ENCODE peak calls at places on chromosomes 5 and 9, in ten cellular contexts. One of them, this sample, is unnamed.

GRCh38 chr9:81150016-81150625 is 539.2 kb downstream of the TLE1 start:
- DNase-seq in AG08396: no peak
- DNase-seq in iPS-NIHi11: no peak
- DNase-seq in endothelial cell: no peak
- DNase-seq in A172: no peak
- DNase-seq in stimulated activated CD4-positive, alpha-beta T cell treated with anti-CD3 and anti-CD28 coated beads, Interleukin-1b, Interleukin-23, amount 100 ng/mL, for 24 hours: no peak
- DNase-seq in cardiac fibroblast: no peak
- DNase-seq in fibroblast of pulmonary artery: peak
- DNase-seq in HTR-8/SVneo: no peak
- DNase-seq in activated naive CD4-positive, alpha-beta T cell: no peak
- DNase-seq in this sample: no peak

GRCh38 chr5:139711852-139712171 is 63.7 kb downstream of the CXXC5 start:
- DNase-seq in AG08396: no peak
- DNase-seq in iPS-NIHi11: no peak
- DNase-seq in endothelial cell: peak
- DNase-seq in A172: no peak
- DNase-seq in stimulated activated CD4-positive, alpha-beta T cell treated with anti-CD3 and anti-CD28 coated beads, Interleukin-1b, Interleukin-23, amount 100 ng/mL, for 24 hours: no peak
- DNase-seq in cardiac fibroblast: no peak
- DNase-seq in fibroblast of pulmonary artery: no peak
- DNase-seq in HTR-8/SVneo: no peak
- DNase-seq in activated naive CD4-positive, alpha-beta T cell: no peak
- DNase-seq in this sample: no peak

GRCh38 chr5:124623265-124623664 is 123.2 kb downstream of the ZNF608 start:
- DNase-seq in AG08396: no peak
- DNase-seq in iPS-NIHi11: no peak
- DNase-seq in endothelial cell: no peak
- DNase-seq in A172: no peak
- DNase-seq in stimulated activated CD4-positive, alpha-beta T cell treated with anti-CD3 and anti-CD28 coated beads, Interleukin-1b, Interleukin-23, amount 100 ng/mL, for 24 hours: no peak
- DNase-seq in cardiac fibroblast: no peak
- DNase-seq in fibroblast of pulmonary artery: no peak
- DNase-seq in HTR-8/SVneo: no peak
- DNase-seq in activated naive CD4-positive, alpha-beta T cell: no peak
- DNase-seq in this sample: no peak

GRCh38 chr9:19511694-19512093 is 102.9 kb downstream of the ACER2 start:
- DNase-seq in AG08396: no peak
- DNase-seq in iPS-NIHi11: no peak
- DNase-seq in endothelial cell: no peak
- DNase-seq in A172: no peak
- DNase-seq in stimulated activated CD4-positive, alpha-beta T cell treated with anti-CD3 and anti-CD28 coated beads, Interleukin-1b, Interleukin-23, amount 100 ng/mL, for 24 hours: no peak
- DNase-seq in cardiac fibroblast: no peak
- DNase-seq in fibroblast of pulmonary artery: no peak
- DNase-seq in HTR-8/SVneo: no peak
- DNase-seq in activated naive CD4-positive, alpha-beta T cell: no peak
- DNase-seq in this sample: no peak

GRCh38 chr9:99234618-99235017 is 12.5 kb downstream of the SEC61B start:
- DNase-seq in AG08396: no peak
- DNase-seq in iPS-NIHi11: no peak
- DNase-seq in endothelial cell: no peak
- DNase-seq in A172: no peak
- DNase-seq in stimulated activated CD4-positive, alpha-beta T cell treated with anti-CD3 and anti-CD28 coated beads, Interleukin-1b, Interleukin-23, amount 100 ng/mL, for 24 hours: no peak
- DNase-seq in cardiac fibroblast: no peak
- DNase-seq in fibroblast of pulmonary artery: no peak
- DNase-seq in HTR-8/SVneo: no peak
- DNase-seq in activated naive CD4-positive, alpha-beta T cell: no peak
- DNase-seq in this sample: no peak

GRCh38 chr5:168822745-168823281 is 243.6 kb upstream of the PANK3 start:
- DNase-seq in AG08396: no peak
- DNase-seq in iPS-NIHi11: no peak
- DNase-seq in endothelial cell: no peak
- DNase-seq in A172: peak
- DNase-seq in stimulated activated CD4-positive, alpha-beta T cell treated with anti-CD3 and anti-CD28 coated beads, Interleukin-1b, Interleukin-23, amount 100 ng/mL, for 24 hours: no peak
- DNase-seq in cardiac fibroblast: peak
- DNase-seq in fibroblast of pulmonary artery: peak
- DNase-seq in HTR-8/SVneo: no peak
- DNase-seq in activated naive CD4-positive, alpha-beta T cell: no peak
- DNase-seq in this sample: peak

GRCh38 chr9:73179594-73179993 is 27.9 kb downstream of the ANXA1 start:
- DNase-seq in AG08396: no peak
- DNase-seq in iPS-NIHi11: peak
- DNase-seq in endothelial cell: no peak
- DNase-seq in A172: peak
- DNase-seq in stimulated activated CD4-positive, alpha-beta T cell treated with anti-CD3 and anti-CD28 coated beads, Interleukin-1b, Interleukin-23, amount 100 ng/mL, for 24 hours: no peak
- DNase-seq in cardiac fibroblast: no peak
- DNase-seq in fibroblast of pulmonary artery: no peak
- DNase-seq in HTR-8/SVneo: no peak
- DNase-seq in activated naive CD4-positive, alpha-beta T cell: no peak
- DNase-seq in this sample: no peak

GRCh38 chr5:76870046-76870445 is 20.2 kb downstream of the S100Z start:
- DNase-seq in AG08396: no peak
- DNase-seq in iPS-NIHi11: no peak
- DNase-seq in endothelial cell: no peak
- DNase-seq in A172: no peak
- DNase-seq in stimulated activated CD4-positive, alpha-beta T cell treated with anti-CD3 and anti-CD28 coated beads, Interleukin-1b, Interleukin-23, amount 100 ng/mL, for 24 hours: no peak
- DNase-seq in cardiac fibroblast: no peak
- DNase-seq in fibroblast of pulmonary artery: no peak
- DNase-seq in HTR-8/SVneo: no peak
- DNase-seq in activated naive CD4-positive, alpha-beta T cell: no peak
- DNase-seq in this sample: peak

GRCh38 chr9:113520109-113520642 is 56.6 kb downstream of the RGS3 start:
- DNase-seq in AG08396: no peak
- DNase-seq in iPS-NIHi11: no peak
- DNase-seq in endothelial cell: no peak
- DNase-seq in A172: peak
- DNase-seq in stimulated activated CD4-positive, alpha-beta T cell treated with anti-CD3 and anti-CD28 coated beads, Interleukin-1b, Interleukin-23, amount 100 ng/mL, for 24 hours: no peak
- DNase-seq in cardiac fibroblast: no peak
- DNase-seq in fibroblast of pulmonary artery: peak
- DNase-seq in HTR-8/SVneo: no peak
- DNase-seq in activated naive CD4-positive, alpha-beta T cell: no peak
- DNase-seq in this sample: no peak

GRCh38 chr5:7261049-7261448 is 134.9 kb upstream of the ADCY2 start:
- DNase-seq in AG08396: peak
- DNase-seq in iPS-NIHi11: peak
- DNase-seq in endothelial cell: peak
- DNase-seq in A172: peak
- DNase-seq in stimulated activated CD4-positive, alpha-beta T cell treated with anti-CD3 and anti-CD28 coated beads, Interleukin-1b, Interleukin-23, amount 100 ng/mL, for 24 hours: no peak
- DNase-seq in cardiac fibroblast: peak
- DNase-seq in fibroblast of pulmonary artery: peak
- DNase-seq in HTR-8/SVneo: peak
- DNase-seq in activated naive CD4-positive, alpha-beta T cell: no peak
- DNase-seq in this sample: peak

GRCh38 chr5:33277061-33277460 is 163.7 kb upstream of the TARS1 start:
- DNase-seq in AG08396: no peak
- DNase-seq in iPS-NIHi11: no peak
- DNase-seq in endothelial cell: no peak
- DNase-seq in A172: no peak
- DNase-seq in stimulated activated CD4-positive, alpha-beta T cell treated with anti-CD3 and anti-CD28 coated beads, Interleukin-1b, Interleukin-23, amount 100 ng/mL, for 24 hours: no peak
- DNase-seq in cardiac fibroblast: no peak
- DNase-seq in fibroblast of pulmonary artery: no peak
- DNase-seq in HTR-8/SVneo: no peak
- DNase-seq in activated naive CD4-positive, alpha-beta T cell: no peak
- DNase-seq in this sample: no peak

GRCh38 chr9:81826541-81826906 is 101.7 kb upstream of the SPATA31D4 start:
- DNase-seq in AG08396: peak
- DNase-seq in iPS-NIHi11: no peak
- DNase-seq in endothelial cell: no peak
- DNase-seq in A172: no peak
- DNase-seq in stimulated activated CD4-positive, alpha-beta T cell treated with anti-CD3 and anti-CD28 coated beads, Interleukin-1b, Interleukin-23, amount 100 ng/mL, for 24 hours: no peak
- DNase-seq in cardiac fibroblast: peak
- DNase-seq in fibroblast of pulmonary artery: peak
- DNase-seq in HTR-8/SVneo: no peak
- DNase-seq in activated naive CD4-positive, alpha-beta T cell: no peak
- DNase-seq in this sample: no peak

GRCh38 chr5:58816181-58816731 is 233.4 kb downstream of the RAB3C start:
- DNase-seq in AG08396: no peak
- DNase-seq in iPS-NIHi11: no peak
- DNase-seq in endothelial cell: no peak
- DNase-seq in A172: no peak
- DNase-seq in stimulated activated CD4-positive, alpha-beta T cell treated with anti-CD3 and anti-CD28 coated beads, Interleukin-1b, Interleukin-23, amount 100 ng/mL, for 24 hours: no peak
- DNase-seq in cardiac fibroblast: no peak
- DNase-seq in fibroblast of pulmonary artery: no peak
- DNase-seq in HTR-8/SVneo: no peak
- DNase-seq in activated naive CD4-positive, alpha-beta T cell: no peak
- DNase-seq in this sample: no peak

GRCh38 chr5:72130342-72130741 is 23.1 kb downstream of the MAP1B start:
- DNase-seq in AG08396: no peak
- DNase-seq in iPS-NIHi11: no peak
- DNase-seq in endothelial cell: no peak
- DNase-seq in A172: no peak
- DNase-seq in stimulated activated CD4-positive, alpha-beta T cell treated with anti-CD3 and anti-CD28 coated beads, Interleukin-1b, Interleukin-23, amount 100 ng/mL, for 24 hours: no peak
- DNase-seq in cardiac fibroblast: no peak
- DNase-seq in fibroblast of pulmonary artery: no peak
- DNase-seq in HTR-8/SVneo: no peak
- DNase-seq in activated naive CD4-positive, alpha-beta T cell: no peak
- DNase-seq in this sample: peak

GRCh38 chr5:1801954-1802295 is 718 bp downstream of the NDUFS6 start:
- DNase-seq in AG08396: no peak
- DNase-seq in iPS-NIHi11: peak
- DNase-seq in endothelial cell: no peak
- DNase-seq in A172: peak
- DNase-seq in stimulated activated CD4-positive, alpha-beta T cell treated with anti-CD3 and anti-CD28 coated beads, Interleukin-1b, Interleukin-23, amount 100 ng/mL, for 24 hours: no peak
- DNase-seq in cardiac fibroblast: no peak
- DNase-seq in fibroblast of pulmonary artery: no peak
- DNase-seq in HTR-8/SVneo: no peak
- DNase-seq in activated naive CD4-positive, alpha-beta T cell: no peak
- DNase-seq in this sample: no peak

GRCh38 chr5:2193923-2194555 is 311.3 kb upstream of the IRX4 start:
- DNase-seq in AG08396: no peak
- DNase-seq in iPS-NIHi11: no peak
- DNase-seq in endothelial cell: no peak
- DNase-seq in A172: no peak
- DNase-seq in stimulated activated CD4-positive, alpha-beta T cell treated with anti-CD3 and anti-CD28 coated beads, Interleukin-1b, Interleukin-23, amount 100 ng/mL, for 24 hours: no peak
- DNase-seq in cardiac fibroblast: no peak
- DNase-seq in fibroblast of pulmonary artery: no peak
- DNase-seq in HTR-8/SVneo: no peak
- DNase-seq in activated naive CD4-positive, alpha-beta T cell: no peak
- DNase-seq in this sample: no peak

GRCh38 chr9:79220246-79220645 is 351.5 kb upstream of the TLE4 start:
- DNase-seq in AG08396: no peak
- DNase-seq in iPS-NIHi11: no peak
- DNase-seq in endothelial cell: no peak
- DNase-seq in A172: no peak
- DNase-seq in stimulated activated CD4-positive, alpha-beta T cell treated with anti-CD3 and anti-CD28 coated beads, Interleukin-1b, Interleukin-23, amount 100 ng/mL, for 24 hours: no peak
- DNase-seq in cardiac fibroblast: no peak
- DNase-seq in fibroblast of pulmonary artery: peak
- DNase-seq in HTR-8/SVneo: no peak
- DNase-seq in activated naive CD4-positive, alpha-beta T cell: no peak
- DNase-seq in this sample: peak

GRCh38 chr9:8715792-8716191 is 916.2 kb upstream of the DMAC1 start:
- DNase-seq in AG08396: no peak
- DNase-seq in iPS-NIHi11: no peak
- DNase-seq in endothelial cell: no peak
- DNase-seq in A172: no peak
- DNase-seq in stimulated activated CD4-positive, alpha-beta T cell treated with anti-CD3 and anti-CD28 coated beads, Interleukin-1b, Interleukin-23, amount 100 ng/mL, for 24 hours: no peak
- DNase-seq in cardiac fibroblast: no peak
- DNase-seq in fibroblast of pulmonary artery: no peak
- DNase-seq in HTR-8/SVneo: no peak
- DNase-seq in activated naive CD4-positive, alpha-beta T cell: no peak
- DNase-seq in this sample: no peak

GRCh38 chr5:150168864-150169263 is 2.3 kb downstream of the CDX1 start:
- DNase-seq in AG08396: no peak
- DNase-seq in iPS-NIHi11: no peak
- DNase-seq in endothelial cell: no peak
- DNase-seq in A172: no peak
- DNase-seq in stimulated activated CD4-positive, alpha-beta T cell treated with anti-CD3 and anti-CD28 coated beads, Interleukin-1b, Interleukin-23, amount 100 ng/mL, for 24 hours: no peak
- DNase-seq in cardiac fibroblast: no peak
- DNase-seq in fibroblast of pulmonary artery: no peak
- DNase-seq in HTR-8/SVneo: no peak
- DNase-seq in activated naive CD4-positive, alpha-beta T cell: no peak
- DNase-seq in this sample: no peak

GRCh38 chr9:73009649-73010288 is 56.9 kb upstream of the ALDH1A1 start:
- DNase-seq in AG08396: no peak
- DNase-seq in iPS-NIHi11: no peak
- DNase-seq in endothelial cell: no peak
- DNase-seq in A172: no peak
- DNase-seq in stimulated activated CD4-positive, alpha-beta T cell treated with anti-CD3 and anti-CD28 coated beads, Interleukin-1b, Interleukin-23, amount 100 ng/mL, for 24 hours: no peak
- DNase-seq in cardiac fibroblast: no peak
- DNase-seq in fibroblast of pulmonary artery: no peak
- DNase-seq in HTR-8/SVneo: no peak
- DNase-seq in activated naive CD4-positive, alpha-beta T cell: no peak
- DNase-seq in this sample: no peak

GRCh38 chr5:180170810-180171567 is 38.0 kb downstream of the RASGEF1C start:
- DNase-seq in AG08396: no peak
- DNase-seq in iPS-NIHi11: no peak
- DNase-seq in endothelial cell: no peak
- DNase-seq in A172: no peak
- DNase-seq in stimulated activated CD4-positive, alpha-beta T cell treated with anti-CD3 and anti-CD28 coated beads, Interleukin-1b, Interleukin-23, amount 100 ng/mL, for 24 hours: no peak
- DNase-seq in cardiac fibroblast: no peak
- DNase-seq in fibroblast of pulmonary artery: no peak
- DNase-seq in HTR-8/SVneo: no peak
- DNase-seq in activated naive CD4-positive, alpha-beta T cell: no peak
- DNase-seq in this sample: no peak

GRCh38 chr5:72835633-72836032 is 19.2 kb downstream of the TNPO1 start:
- DNase-seq in AG08396: no peak
- DNase-seq in iPS-NIHi11: no peak
- DNase-seq in endothelial cell: no peak
- DNase-seq in A172: no peak
- DNase-seq in stimulated activated CD4-positive, alpha-beta T cell treated with anti-CD3 and anti-CD28 coated beads, Interleukin-1b, Interleukin-23, amount 100 ng/mL, for 24 hours: no peak
- DNase-seq in cardiac fibroblast: no peak
- DNase-seq in fibroblast of pulmonary artery: peak
- DNase-seq in HTR-8/SVneo: no peak
- DNase-seq in activated naive CD4-positive, alpha-beta T cell: no peak
- DNase-seq in this sample: no peak

GRCh38 chr9:104860280-104860679 is 67.7 kb downstream of the ABCA1 start:
- DNase-seq in AG08396: no peak
- DNase-seq in iPS-NIHi11: no peak
- DNase-seq in endothelial cell: no peak
- DNase-seq in A172: no peak
- DNase-seq in stimulated activated CD4-positive, alpha-beta T cell treated with anti-CD3 and anti-CD28 coated beads, Interleukin-1b, Interleukin-23, amount 100 ng/mL, for 24 hours: no peak
- DNase-seq in cardiac fibroblast: no peak
- DNase-seq in fibroblast of pulmonary artery: no peak
- DNase-seq in HTR-8/SVneo: no peak
- DNase-seq in activated naive CD4-positive, alpha-beta T cell: no peak
- DNase-seq in this sample: peak

GRCh38 chr5:15992918-15993317 is 186.7 kb downstream of the MARCHF11 start:
- DNase-seq in AG08396: peak
- DNase-seq in iPS-NIHi11: no peak
- DNase-seq in endothelial cell: no peak
- DNase-seq in A172: peak
- DNase-seq in stimulated activated CD4-positive, alpha-beta T cell treated with anti-CD3 and anti-CD28 coated beads, Interleukin-1b, Interleukin-23, amount 100 ng/mL, for 24 hours: no peak
- DNase-seq in cardiac fibroblast: peak
- DNase-seq in fibroblast of pulmonary artery: peak
- DNase-seq in HTR-8/SVneo: peak
- DNase-seq in activated naive CD4-positive, alpha-beta T cell: no peak
- DNase-seq in this sample: peak

GRCh38 chr5:145941096-145941676 is 4.8 kb downstream of the SH3RF2 start:
- DNase-seq in AG08396: no peak
- DNase-seq in iPS-NIHi11: no peak
- DNase-seq in endothelial cell: no peak
- DNase-seq in A172: no peak
- DNase-seq in stimulated activated CD4-positive, alpha-beta T cell treated with anti-CD3 and anti-CD28 coated beads, Interleukin-1b, Interleukin-23, amount 100 ng/mL, for 24 hours: no peak
- DNase-seq in cardiac fibroblast: no peak
- DNase-seq in fibroblast of pulmonary artery: no peak
- DNase-seq in HTR-8/SVneo: no peak
- DNase-seq in activated naive CD4-positive, alpha-beta T cell: no peak
- DNase-seq in this sample: peak

GRCh38 chr9:123329329-123329955 is 26.6 kb upstream of the CRB2 start:
- DNase-seq in AG08396: no peak
- DNase-seq in iPS-NIHi11: no peak
- DNase-seq in endothelial cell: no peak
- DNase-seq in A172: peak
- DNase-seq in stimulated activated CD4-positive, alpha-beta T cell treated with anti-CD3 and anti-CD28 coated beads, Interleukin-1b, Interleukin-23, amount 100 ng/mL, for 24 hours: no peak
- DNase-seq in cardiac fibroblast: no peak
- DNase-seq in fibroblast of pulmonary artery: no peak
- DNase-seq in HTR-8/SVneo: no peak
- DNase-seq in activated naive CD4-positive, alpha-beta T cell: no peak
- DNase-seq in this sample: peak

GRCh38 chr9:109745335-109746283 is 34.4 kb upstream of the PALM2AKAP2 start:
- DNase-seq in AG08396: peak
- DNase-seq in iPS-NIHi11: peak
- DNase-seq in endothelial cell: no peak
- DNase-seq in A172: peak
- DNase-seq in stimulated activated CD4-positive, alpha-beta T cell treated with anti-CD3 and anti-CD28 coated beads, Interleukin-1b, Interleukin-23, amount 100 ng/mL, for 24 hours: no peak
- DNase-seq in cardiac fibroblast: peak
- DNase-seq in fibroblast of pulmonary artery: peak
- DNase-seq in HTR-8/SVneo: no peak
- DNase-seq in activated naive CD4-positive, alpha-beta T cell: no peak
- DNase-seq in this sample: peak

GRCh38 chr5:16909464-16909863 is 26.6 kb downstream of the MYO10 start:
- DNase-seq in AG08396: no peak
- DNase-seq in iPS-NIHi11: no peak
- DNase-seq in endothelial cell: no peak
- DNase-seq in A172: no peak
- DNase-seq in stimulated activated CD4-positive, alpha-beta T cell treated with anti-CD3 and anti-CD28 coated beads, Interleukin-1b, Interleukin-23, amount 100 ng/mL, for 24 hours: no peak
- DNase-seq in cardiac fibroblast: peak
- DNase-seq in fibroblast of pulmonary artery: no peak
- DNase-seq in HTR-8/SVneo: no peak
- DNase-seq in activated naive CD4-positive, alpha-beta T cell: no peak
- DNase-seq in this sample: no peak